ENCODE peak calls at places on chromosomes 11 and 22, in eight cellular contexts. U, V, G, Y, D, L, F and C are unnamed samples.

GRCh38 chr11:1935156-1936071 is 11.7 kb upstream of the MRPL23 start:
- DNase-seq in U (no peak), Y (no peak), D (no peak), L (no peak), G (no peak), F (no peak), V (no peak), C (peak)

GRCh38 chr22:30733081-30733680 is 38.5 kb downstream of the OSBP2 start:
- DNase-seq in U (no peak), Y (no peak), F (no peak), D (no peak), L (no peak), G (peak), V (no peak), C (no peak)

GRCh38 chr11:47163198-47163597 is 13.5 kb downstream of the ARFGAP2 start:
- DNase-seq in L (no peak), F (no peak), V (no peak), D (no peak), G (no peak), U (no peak), Y (no peak), C (no peak)

GRCh38 chr11:122754553-122755322 is 83.6 kb upstream of the CRTAM start:
- DNase-seq in D (peak), U (no peak), Y (no peak), V (no peak), G (no peak), L (peak), F (peak), C (peak)

GRCh38 chr22:20803696-20804324 is 29.9 kb downstream of the SERPIND1 start:
- DNase-seq in G (peak), F (peak), U (peak), Y (peak), L (peak), D (peak), V (peak), C (no peak)

GRCh38 chr11:39365809-39366436 is 2093.5 kb downstream of the LRRC4C start:
- DNase-seq in Y (no peak), D (peak), G (no peak), U (no peak), F (peak), V (peak), L (no peak), C (no peak)

GRCh38 chr22:16970446-16970845 is 37.6 kb downstream of the GAB4 start:
- DNase-seq in U (no peak), L (no peak), G (no peak), D (no peak), V (no peak), Y (no peak), F (no peak), C (no peak)

GRCh38 chr11:100810666-100811065 is 123.6 kb downstream of the ARHGAP42 start:
- DNase-seq in G (no peak), V (no peak), F (no peak), L (no peak), Y (no peak), D (no peak), U (no peak), C (no peak)

GRCh38 chr11:74731301-74732094 is at the start of gene CHRDL2:
- DNase-seq in D (peak), G (no peak), F (peak), V (no peak), L (no peak), Y (peak), U (no peak), C (no peak)

GRCh38 chr11:114208371-114208770 is 87.8 kb upstream of the NNMT start:
- DNase-seq in G (no peak), F (no peak), Y (no peak), D (no peak), L (no peak), V (no peak), U (no peak), C (no peak)

GRCh38 chr11:65646921-65647701 is 9.2 kb downstream of the SIPA1 start:
- DNase-seq in U (no peak), G (no peak), L (peak), Y (peak), V (peak), D (peak), F (peak), C (no peak)

GRCh38 chr11:25876456-25876965 is 455.4 kb upstream of the ANO3 start:
- DNase-seq in D (no peak), G (no peak), Y (no peak), U (no peak), V (no peak), F (peak), L (no peak), C (no peak)

GRCh38 chr11:120180571-120181445 is 30.0 kb upstream of the OAF start:
- DNase-seq in L (no peak), F (peak), V (peak), G (no peak), D (peak), Y (no peak), U (no peak), C (no peak)

GRCh38 chr22:32518848-32519247 is 44.2 kb downstream of the FBXO7 start:
- DNase-seq in U (no peak), L (peak), Y (no peak), D (no peak), G (no peak), V (no peak), F (peak), C (peak)

GRCh38 chr22:38866399-38867123 is 5.5 kb downstream of the CBX6 start:
- DNase-seq in F (peak), G (no peak), V (no peak), L (no peak), D (no peak), U (no peak), Y (no peak), C (no peak)

GRCh38 chr22:41619979-41620645 is 731 bp downstream of the DESI1 start:
- DNase-seq in U (peak), F (peak), L (no peak), D (peak), V (peak), Y (peak), G (no peak), C (no peak)

GRCh38 chr11:62678770-62679696 is at the start of gene UBXN1:
- DNase-seq in L (peak), Y (peak), G (peak), U (peak), F (peak), V (peak), D (peak), C (peak)

GRCh38 chr11:114171257-114172054 is 111.9 kb downstream of the ZBTB16 start:
- DNase-seq in V (no peak), G (no peak), L (no peak), U (no peak), Y (peak), F (no peak), D (peak), C (no peak)

GRCh38 chr22:23071163-23072034 is 1.1 kb downstream of the GNAZ start:
- DNase-seq in L (no peak), V (no peak), F (no peak), Y (no peak), D (no peak), G (no peak), U (peak), C (no peak)

GRCh38 chr22:26357813-26358212 is 71.2 kb upstream of the ASPHD2 start:
- DNase-seq in Y (no peak), L (no peak), G (no peak), F (no peak), V (no peak), D (no peak), U (no peak), C (no peak)

GRCh38 chr11:84721561-84721961 is 905.6 kb downstream of the DLG2 start:
- DNase-seq in F (no peak), D (no peak), G (no peak), Y (no peak), L (no peak), V (no peak), U (no peak), C (no peak)

GRCh38 chr11:94546886-94547285 is 3.2 kb downstream of the FUT4 start:
- DNase-seq in V (no peak), U (no peak), F (no peak), L (no peak), G (no peak), D (no peak), Y (no peak), C (no peak)

GRCh38 chr22:37747715-37748100 is 50.9 kb downstream of the TRIOBP start:
- DNase-seq in D (no peak), L (no peak), G (no peak), U (no peak), V (no peak), F (no peak), Y (no peak), C (no peak)

GRCh38 chr22:37749831-37750595 is 53.2 kb downstream of the TRIOBP start:
- DNase-seq in G (no peak), V (no peak), Y (peak), L (no peak), D (peak), U (no peak), F (peak), C (no peak)

GRCh38 chr22:37749223-37749622 is 52.4 kb downstream of the TRIOBP start:
- DNase-seq in U (no peak), F (peak), Y (no peak), G (no peak), D (no peak), V (no peak), L (no peak), C (no peak)

GRCh38 chr22:37747090-37747714 is 50.4 kb downstream of the TRIOBP start:
- DNase-seq in Y (peak), L (peak), F (peak), V (no peak), U (no peak), G (no peak), D (peak), C (no peak)

DNA sequence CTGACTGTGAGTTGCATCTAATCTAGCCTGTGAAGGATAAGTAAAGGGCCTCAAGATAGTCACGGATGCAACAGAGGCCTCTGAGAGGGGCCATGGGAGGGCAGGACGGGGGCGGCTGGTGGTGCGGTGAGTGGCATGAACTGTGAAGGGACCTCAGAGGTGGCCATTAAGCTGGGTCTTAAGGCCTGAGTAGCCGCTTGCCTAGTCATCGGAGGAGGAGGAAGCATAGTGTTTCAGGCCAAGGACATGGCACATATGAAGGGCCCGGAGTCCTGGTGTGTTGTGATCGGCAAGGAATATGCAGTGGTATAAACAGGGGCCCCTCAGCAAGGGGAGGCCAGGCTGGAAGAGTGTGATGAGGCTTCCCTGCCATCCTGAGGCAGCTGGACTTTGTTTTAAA is 51.8 kb downstream of the TRIOBP start:
- DNase-seq in L (no peak), Y (no peak), F (no peak), V (no peak), U (no peak), G (no peak), D (no peak), C (no peak)
- H3K4me3 ChIP-seq in L (no peak), Y (no peak), F (no peak), V (no peak), U (no peak), G (peak), D (no peak), C (no peak)

GRCh38 chr11:64227405-64227956 is 1.4 kb downstream of the NUDT22 start:
- DNase-seq in Y (no peak), G (no peak), L (no peak), V (no peak), F (no peak), U (no peak), D (no peak), C (no peak)

GRCh38 chr11:64230985-64231365 is 627 bp downstream of the DNAJC4 start:
- DNase-seq in V (no peak), L (no peak), F (no peak), Y (peak), G (no peak), U (no peak), D (no peak), C (no peak)

GRCh38 chr11:64229959-64230208 is 464 bp upstream of the DNAJC4 start:
- DNase-seq in G (no peak), F (no peak), U (no peak), D (no peak), V (no peak), L (no peak), Y (no peak), C (no peak)

GRCh38 chr11:64230209-64230984 is at the start of gene DNAJC4:
- DNase-seq in F (peak), Y (peak), V (peak), U (peak), D (peak), L (peak), G (peak), C (no peak)

DNA sequence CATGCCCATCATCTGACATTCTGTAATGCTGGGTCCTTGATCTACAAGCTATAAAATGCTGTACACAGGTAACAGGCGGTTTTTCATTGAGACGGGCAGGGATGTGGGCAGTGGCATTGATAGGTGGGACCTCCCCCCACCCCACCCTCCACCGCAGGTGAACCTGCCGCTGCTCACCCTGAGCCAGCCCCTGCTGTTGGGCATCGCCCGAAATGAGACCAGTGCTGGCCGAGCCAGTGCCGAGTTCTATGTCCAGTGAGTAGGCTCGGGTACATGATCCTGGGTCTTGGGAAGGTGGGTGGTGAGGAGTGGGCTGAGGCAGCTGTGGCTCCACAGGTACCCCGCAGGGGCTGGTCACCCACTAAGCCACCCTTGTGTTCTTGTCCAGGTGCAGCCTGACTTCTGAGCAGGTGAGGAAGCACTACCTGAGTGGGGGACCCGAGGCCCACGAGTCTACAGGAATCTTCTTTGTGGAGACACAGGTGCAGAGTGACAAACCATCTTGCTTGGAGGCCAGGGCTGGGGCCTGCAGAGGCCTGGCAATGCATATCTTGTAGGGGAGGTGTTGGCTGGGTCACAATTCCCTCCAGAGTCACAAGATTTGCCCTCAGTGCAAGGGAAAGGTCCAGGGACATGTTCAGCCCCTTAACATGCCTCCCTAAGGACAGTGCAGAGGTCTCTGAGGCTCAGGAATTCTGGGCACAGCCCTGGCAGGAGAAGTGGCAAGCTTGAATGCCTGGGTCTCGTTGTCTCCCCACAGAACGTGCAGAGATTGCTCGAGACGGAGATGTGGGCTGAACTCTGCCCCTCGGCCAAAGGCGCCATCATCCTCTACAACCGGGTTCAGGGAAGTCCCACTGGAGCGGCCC is 1.0 kb upstream of the DNAJC4 start:
- DNase-seq in G (no peak), Y (no peak), D (no peak), V (no peak), U (no peak), F (no peak), L (no peak), C (no peak)
- H3K27ac ChIP-seq in G (no peak), Y (no peak), D (no peak), V (no peak), U (peak), F (no peak), L (peak), C (no peak)

GRCh38 chr11:34437224-34437879 is 1.4 kb upstream of the CAT start:
- DNase-seq in F (no peak), D (no peak), G (no peak), L (no peak), Y (no peak), V (no peak), U (no peak), C (no peak)
- H3K4me3 ChIP-seq in F (no peak), D (no peak), G (no peak), L (no peak), Y (no peak), V (no peak), U (no peak), C (no peak)

GRCh38 chr22:49152146-49152929 is 675.3 kb downstream of the BRD1 start:
- DNase-seq in Y (no peak), G (no peak), U (no peak), L (peak), V (peak), D (no peak), F (peak), C (peak)
- H3K27ac ChIP-seq in Y (no peak), G (no peak), U (no peak), L (no peak), V (peak), D (no peak), F (peak), C (no peak)

GRCh38 chr22:42719133-42719532 is 1.5 kb downstream of the A4GALT start:
- DNase-seq in F (no peak), U (no peak), V (no peak), D (peak), Y (no peak), L (no peak), G (no peak), C (no peak)

GRCh38 chr22:42720263-42721044 is at the start of gene A4GALT:
- DNase-seq in V (no peak), F (no peak), L (peak), D (no peak), Y (no peak), G (no peak), U (no peak), C (no peak)

GRCh38 chr22:42724062-42724461 is 3.4 kb upstream of the A4GALT start:
- DNase-seq in L (no peak), D (no peak), F (no peak), Y (no peak), U (no peak), V (no peak), G (no peak), C (no peak)

GRCh38 chr22:42719656-42720262 is 911 bp downstream of the A4GALT start:
- DNase-seq in U (no peak), F (no peak), V (no peak), D (peak), L (peak), G (no peak), Y (no peak), C (no peak)

DNA sequence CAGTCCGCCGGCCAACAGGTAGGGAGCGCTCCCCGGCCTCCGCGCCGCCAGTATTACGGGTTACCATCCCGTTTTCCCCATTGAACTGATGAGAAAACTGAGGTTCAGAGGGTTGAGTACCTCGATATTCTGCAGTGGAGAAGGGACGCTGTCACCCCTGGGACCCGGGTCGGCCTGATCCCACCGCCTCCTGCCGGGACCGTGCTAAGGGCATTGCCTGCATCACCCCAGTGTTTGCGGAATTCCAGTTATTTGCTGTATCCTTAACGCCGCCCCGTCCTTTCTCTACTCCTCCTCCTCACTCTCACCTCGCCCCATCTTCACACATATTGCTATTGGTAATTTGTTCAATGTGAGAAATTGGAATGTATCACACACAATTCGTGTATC is 370 bp upstream of the A4GALT start:
- DNase-seq in L (no peak), Y (no peak), D (no peak), G (no peak), F (no peak), U (no peak), V (no peak), C (no peak)
- H3K4me3 ChIP-seq in L (no peak), Y (no peak), D (peak), G (peak), F (peak), U (peak), V (no peak), C (peak)

GRCh38 chr11:35087648-35088047 is 51.3 kb upstream of the CD44 start:
- DNase-seq in D (peak), G (no peak), V (no peak), F (no peak), L (no peak), Y (no peak), U (no peak), C (no peak)
- H3K27ac ChIP-seq in D (no peak), G (peak), V (no peak), F (no peak), L (no peak), Y (no peak), U (no peak), C (no peak)

GRCh38 chr11:82898242-82898641 is 2.0 kb downstream of the PRCP start:
- DNase-seq in G (no peak), F (no peak), V (no peak), D (no peak), L (no peak), Y (no peak), U (no peak), C (no peak)
- H3K4me3 ChIP-seq in G (no peak), F (no peak), V (no peak), D (no peak), L (no peak), Y (no peak), U (peak), C (no peak)

GRCh38 chr11:110296226-110297081 is at the start of gene RDX:
- DNase-seq in L (peak), Y (peak), V (peak), D (peak), U (peak), F (peak), G (peak), C (peak)

GRCh38 chr11:110297082-110297725 is 790 bp upstream of the RDX start:
- DNase-seq in U (no peak), D (peak), L (no peak), F (peak), Y (no peak), G (no peak), V (no peak), C (peak)

GRCh38 chr11:110295487-110296225 is 758 bp downstream of the RDX start:
- DNase-seq in G (no peak), V (peak), D (peak), U (peak), Y (peak), F (peak), L (peak), C (peak)

GRCh38 chr11:110295086-110295485 is 1.3 kb downstream of the RDX start:
- DNase-seq in V (no peak), F (no peak), L (no peak), U (no peak), D (no peak), G (no peak), Y (no peak), C (no peak)

DNA sequence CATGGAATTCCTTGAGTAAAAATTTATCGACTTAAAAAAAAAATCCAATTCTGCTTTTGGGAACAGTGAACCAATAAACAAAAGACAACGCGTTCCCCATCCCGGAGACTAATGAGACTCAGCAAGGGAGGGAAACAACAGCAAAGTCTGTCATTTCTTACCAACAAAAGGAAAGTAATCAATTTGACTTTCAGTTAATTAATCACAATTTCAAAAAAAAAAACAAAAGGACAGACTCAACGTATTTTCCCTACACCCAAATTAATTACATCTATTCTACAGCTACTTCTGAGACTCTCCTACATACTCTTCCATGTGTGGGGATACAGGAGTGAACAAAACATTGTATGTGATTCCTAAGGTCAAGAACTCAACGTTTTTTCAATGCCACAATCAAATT is 1.9 kb downstream of the RDX start:
- DNase-seq in U (no peak), V (no peak), D (no peak), G (no peak), Y (no peak), F (no peak), L (no peak), C (no peak)
- H3K27ac ChIP-seq in U (peak), V (no peak), D (no peak), G (no peak), Y (peak), F (no peak), L (no peak), C (no peak)